ENCODE peak calls at places on chromosomes 6 and 20, in seven cellular contexts. H is upper lobe of right lung, L is Karpas-422, B is lower lobe of right lung, Z is uterus, M is transverse colon, J is IMR-90. X is an unnamed sample.

GRCh38 chr20:11891081-11891826 is 26.4 kb upstream of the BTBD3 start:
- DNase-seq in H (peak; percentile 83), L (no peak), B (peak; percentile 75), Z (peak; percentile 31), M (peak; percentile 50), J (peak; percentile 34), X (no peak)

GRCh38 chr6:47407295-47408281 is 70.0 kb upstream of the CD2AP start:
- DNase-seq in H (no peak), L (no peak), B (no peak), Z (no peak), M (no peak), J (no peak), X (no peak)

GRCh38 chr6:108115598-108116058 is 41.1 kb upstream of the OSTM1 start:
- DNase-seq in H (peak; percentile 76), L (peak; percentile 63), B (peak; percentile 70), Z (no peak), M (peak; percentile 62), J (peak; percentile 11), X (no peak)

GRCh38 chr6:122323361-122323760 is 76.1 kb upstream of the HSF2 start:
- DNase-seq in H (no peak), L (no peak), B (no peak), Z (no peak), M (no peak), J (no peak), X (peak; percentile 2)

GRCh38 chr6:129609635-129610034 is 100.3 kb downstream of the ARHGAP18 start:
- DNase-seq in H (no peak), L (no peak), B (no peak), Z (peak; percentile 22), M (no peak), J (no peak), X (no peak)

GRCh38 chr6:16511048-16511660 is 250.1 kb downstream of the ATXN1 start:
- DNase-seq in H (no peak), L (peak; percentile 50), B (no peak), Z (no peak), M (no peak), J (peak; percentile 48), X (no peak)

GRCh38 chr6:149318581-149319286 is 1.2 kb downstream of the TAB2 start:
- DNase-seq in H (no peak), L (peak; percentile 51), B (no peak), Z (no peak), M (peak; percentile 24), J (no peak), X (no peak)

GRCh38 chr6:117404548-117404947 is 21.2 kb downstream of the ROS1 start:
- DNase-seq in H (no peak), L (no peak), B (no peak), Z (no peak), M (no peak), J (peak; percentile 21), X (no peak)

GRCh38 chr20:15674253-15675145 is 898.7 kb downstream of the KIF16B start:
- DNase-seq in H (no peak), L (no peak), B (no peak), Z (no peak), M (no peak), J (no peak), X (no peak)

GRCh38 chr6:106539931-106540330 is 89.4 kb downstream of the RTN4IP1 start:
- DNase-seq in H (no peak), L (no peak), B (no peak), Z (no peak), M (no peak), J (no peak), X (no peak)

GRCh38 chr6:131995924-131996323 is 44.8 kb upstream of the CCN2 start:
- DNase-seq in H (no peak), L (no peak), B (no peak), Z (no peak), M (no peak), J (peak; percentile 94), X (no peak)

GRCh38 chr20:37265152-37265551 is 3.5 kb upstream of the GHRH start:
- DNase-seq in H (no peak), L (no peak), B (no peak), Z (no peak), M (no peak), J (no peak), X (peak; percentile 35)

GRCh38 chr20:1401431-1401907 is 8.6 kb upstream of the FKBP1A start:
- DNase-seq in H (no peak), L (no peak), B (no peak), Z (no peak), M (no peak), J (no peak), X (no peak)

GRCh38 chr6:68008445-68008844 is 626.6 kb upstream of the ADGRB3 start:
- DNase-seq in H (no peak), L (no peak), B (no peak), Z (no peak), M (no peak), J (no peak), X (no peak)

GRCh38 chr6:111794300-111794699 is 79.0 kb downstream of the FYN start:
- DNase-seq in H (no peak), L (no peak), B (no peak), Z (no peak), M (no peak), J (no peak), X (no peak)
- H3K4me3 ChIP-seq in H (no peak overlapping the region), L (no peak overlapping the region), B (peak overlapping the region; percentile 12), Z (no peak overlapping the region), M (no peak overlapping the region), J (no peak overlapping the region), X (peak overlapping the region; percentile 65)

DNA sequence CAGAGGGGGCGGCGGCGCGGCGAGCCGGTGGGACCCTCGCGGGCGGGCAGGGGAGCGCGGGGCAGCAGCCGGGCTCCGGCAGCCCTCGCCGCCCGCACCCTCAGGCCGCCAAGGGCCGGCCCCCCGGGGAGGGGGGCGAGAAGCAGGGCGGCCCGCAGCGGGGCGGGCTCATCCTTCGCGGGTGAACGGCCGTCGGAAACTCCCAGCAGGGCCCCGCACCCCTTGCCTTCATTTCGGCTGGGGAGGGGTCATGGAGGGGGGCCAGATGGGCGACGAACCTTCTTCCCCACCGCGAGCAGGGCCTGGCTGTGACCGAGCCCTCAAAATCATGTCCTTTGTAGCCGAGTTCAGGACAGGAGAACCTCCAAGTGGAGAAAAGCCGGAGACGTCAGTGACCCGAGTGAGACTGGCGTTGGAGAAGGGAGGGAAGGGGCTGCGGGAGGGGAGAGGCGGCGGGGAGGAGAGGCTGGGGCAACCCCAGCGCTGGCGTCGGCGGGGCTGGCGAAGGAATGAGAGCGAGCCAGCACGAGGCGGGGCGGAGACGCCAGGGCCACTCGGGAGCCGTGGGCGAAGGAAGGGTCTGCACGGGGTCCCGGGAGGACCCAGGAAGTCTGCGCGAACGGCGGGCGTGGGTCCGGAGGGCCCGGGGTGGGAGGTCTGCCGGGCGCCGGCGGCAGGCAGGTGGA is 596 bp upstream of the FOXC1 start:
- DNase-seq in H (no peak), L (no peak), B (no peak), Z (no peak), M (no peak), J (peak; percentile 8), X (no peak)
- H3K27me3 ChIP-seq in H (peaks cover 79% of the 10 kb centered on the region), L (no peaks in the 10 kb centered on the region), B (peaks cover 87% of the 10 kb centered on the region), Z (peaks cover 61% of the 10 kb centered on the region), M (peaks cover 92% of the 10 kb centered on the region), J (peaks cover 29% of the 10 kb centered on the region), X (peaks cover 23% of the 10 kb centered on the region)

DNA sequence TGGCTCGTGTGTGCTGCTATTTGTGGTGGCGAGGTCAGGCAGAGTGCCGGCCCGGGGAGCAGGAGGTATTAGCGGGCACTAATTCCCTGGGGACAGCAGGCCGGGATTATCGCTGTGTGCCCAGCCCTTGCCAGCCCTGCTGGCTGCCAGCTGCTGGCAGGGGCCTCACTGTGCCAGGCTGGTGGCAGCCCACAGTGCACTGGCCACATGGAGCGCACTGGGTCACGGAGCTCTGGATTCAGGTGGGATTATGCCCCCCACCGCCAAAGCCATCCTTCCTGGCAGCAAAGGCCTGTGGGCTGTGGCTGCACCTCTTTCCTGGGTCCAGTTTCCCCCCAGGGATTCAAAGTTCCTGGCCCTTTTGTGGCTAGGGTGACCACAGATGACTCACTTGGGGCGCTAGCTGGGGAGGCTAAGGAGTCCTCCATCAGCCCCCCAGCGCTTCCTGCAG is 59.7 kb downstream of the YTHDF1 start:
- DNase-seq in H (no peak), L (no peak), B (no peak), Z (no peak), M (no peak), J (no peak), X (no peak)
- H3K9me3 ChIP-seq in H (no peaks in the 10 kb centered on the region), L (no peaks in the 10 kb centered on the region), B (no peaks in the 10 kb centered on the region), Z (no peaks in the 10 kb centered on the region), M (no peaks in the 10 kb centered on the region), J (no peaks in the 10 kb centered on the region), X (no peaks in the 10 kb centered on the region)

GRCh38 chr20:32510601-32511357 is 74.4 kb downstream of the NOL4L start:
- DNase-seq in H (no peak), L (no peak), B (no peak), Z (no peak), M (no peak), J (no peak), X (no peak)
- H3K4me3 ChIP-seq in H (no peak overlapping the region), L (no peak overlapping the region), B (no peak overlapping the region), Z (no peak overlapping the region), M (no peak overlapping the region), J (no peak overlapping the region), X (peak overlapping the region; percentile 76)

GRCh38 chr6:137494281-137494966 is at the start of gene OLIG3:
- DNase-seq in H (no peak), L (no peak), B (no peak), Z (no peak), M (no peak), J (no peak), X (no peak)

GRCh38 chr6:137492289-137492688 is 1.9 kb downstream of the OLIG3 start:
- DNase-seq in H (no peak), L (no peak), B (no peak), Z (no peak), M (no peak), J (no peak), X (no peak)

GRCh38 chr6:137492771-137493217 is 1.4 kb downstream of the OLIG3 start:
- DNase-seq in H (no peak), L (no peak), B (no peak), Z (no peak), M (no peak), J (no peak), X (no peak)

GRCh38 chr6:137494967-137495595 is 887 bp upstream of the OLIG3 start:
- DNase-seq in H (no peak), L (no peak), B (no peak), Z (no peak), M (no peak), J (no peak), X (no peak)

GRCh38 chr6:137493218-137494038 is 766 bp downstream of the OLIG3 start:
- DNase-seq in H (peak; percentile 73), L (no peak), B (peak; percentile 55), Z (no peak), M (no peak), J (no peak), X (no peak)
- H3K27me3 ChIP-seq in H (peaks cover 100% of the 10 kb centered on the region), L (no peaks in the 10 kb centered on the region), B (peaks cover 99% of the 10 kb centered on the region), Z (peaks cover 83% of the 10 kb centered on the region), M (peaks cover 100% of the 10 kb centered on the region), J (peaks cover 98% of the 10 kb centered on the region), X (peaks cover 56% of the 10 kb centered on the region)

GRCh38 chr20:55291251-55291650 is 714.1 kb downstream of the CBLN4 start:
- DNase-seq in H (no peak), L (no peak), B (no peak), Z (no peak), M (no peak), J (no peak), X (no peak)
- H3K9me3 ChIP-seq in H (no peaks in the 10 kb centered on the region), L (peaks cover 23% of the 10 kb centered on the region), B (no peaks in the 10 kb centered on the region), Z (no peaks in the 10 kb centered on the region), M (no peaks in the 10 kb centered on the region), J (peaks cover 2% of the 10 kb centered on the region), X (no peaks in the 10 kb centered on the region)

X was measured in CD4-positive, CD25-positive, alpha-beta regulatory T cell.